ENCODE peak calls at places on chromosomes 4 and X, in four cellular contexts. K is right lobe of liver, B is tibial nerve, I is OCI-LY7. X is an unnamed sample. For H3K4me1, the result is how much of the 10 kb centered on the place peaks cover.

GRCh38 chr4:158189409-158189808 is 16.6 kb upstream of the GASK1B start:
- DNase-seq in I (no peak), K (no peak), B (no peak), X (no peak)

GRCh38 chr4:98838977-98839618 is 89.8 kb downstream of the EIF4E start:
- DNase-seq in K (no peak), I (no peak), B (no peak), X (no peak)

GRCh38 chrX:110373310-110373709 is 14.7 kb downstream of the RTL9 start:
- DNase-seq in B (no peak), K (no peak), I (no peak), X (no peak)

GRCh38 chr4:43525646-43526045 is 633.1 kb downstream of the GRXCR1 start:
- DNase-seq in B (no peak), I (no peak), K (no peak), X (no peak)

GRCh38 chr4:169604131-169604900 is 8.1 kb downstream of the NEK1 start:
- DNase-seq in K (no peak), B (no peak), I (no peak), X (no peak)

GRCh38 chrX:1167466-1167865 is 45.0 kb downstream of the CRLF2 start:
- DNase-seq in K (no peak), I (no peak), B (no peak), X (no peak)

GRCh38 chrX:10486373-10486772 is 134.0 kb downstream of the MID1 start:
- DNase-seq in I (no peak), B (peak), K (no peak), X (no peak)

GRCh38 chrX:136745215-136746173 is 35.2 kb downstream of the ARHGEF6 start:
- DNase-seq in B (no peak), K (no peak), I (no peak), X (no peak)

GRCh38 chr4:89373396-89373795 is 65.8 kb upstream of the GPRIN3 start:
- DNase-seq in B (no peak), K (no peak), I (no peak), X (no peak)

GRCh38 chr4:78292336-78292735 is 235.2 kb downstream of the FRAS1 start:
- DNase-seq in B (no peak), K (no peak), I (no peak), X (no peak)

GRCh38 chrX:105564536-105564935 is 257.8 kb upstream of the NRK start:
- DNase-seq in B (no peak), K (no peak), I (no peak), X (no peak)

GRCh38 chr4:116357758-116358157 is 727.6 kb downstream of the TRAM1L1 start:
- DNase-seq in I (peak), K (no peak), B (no peak), X (no peak)

GRCh38 chr4:80422727-80423404 is 87.3 kb downstream of the CFAP299 start:
- DNase-seq in I (no peak), K (no peak), B (no peak), X (no peak)

GRCh38 chrX:37594755-37595382 is 23.4 kb downstream of the LANCL3 start:
- DNase-seq in K (no peak), B (no peak), I (no peak), X (no peak)

GRCh38 chr4:102808009-102808408 is 19.3 kb downstream of the UBE2D3 start:
- DNase-seq in K (no peak), I (no peak), B (no peak), X (no peak)

GRCh38 chr4:27490315-27490714 is 629.7 kb downstream of the STIM2 start:
- DNase-seq in B (no peak), I (no peak), K (no peak), X (no peak)

GRCh38 chrX:117744958-117745357 is 371.7 kb downstream of the KLHL13 start:
- DNase-seq in I (no peak), B (no peak), K (no peak), X (no peak)

GRCh38 chr4:153488719-153489384 is 22.7 kb downstream of the TMEM131L start:
- DNase-seq in K (peak), B (no peak), I (no peak), X (no peak)

GRCh38 chr4:996994-997374 is 3.8 kb upstream of the SLC26A1 start:
- DNase-seq in I (no peak), K (no peak), B (no peak), X (no peak)

GRCh38 chr4:995311-996026 is 2.3 kb upstream of the SLC26A1 start:
- DNase-seq in I (no peak), K (no peak), B (no peak), X (no peak)

GRCh38 chr4:998096-998691 is 5.0 kb upstream of the SLC26A1 start:
- DNase-seq in B (no peak), K (no peak), I (no peak), X (no peak)

GRCh38 chr4:996030-996993 is 3.1 kb upstream of the SLC26A1 start:
- DNase-seq in K (peak), I (no peak), B (no peak), X (no peak)

DNA sequence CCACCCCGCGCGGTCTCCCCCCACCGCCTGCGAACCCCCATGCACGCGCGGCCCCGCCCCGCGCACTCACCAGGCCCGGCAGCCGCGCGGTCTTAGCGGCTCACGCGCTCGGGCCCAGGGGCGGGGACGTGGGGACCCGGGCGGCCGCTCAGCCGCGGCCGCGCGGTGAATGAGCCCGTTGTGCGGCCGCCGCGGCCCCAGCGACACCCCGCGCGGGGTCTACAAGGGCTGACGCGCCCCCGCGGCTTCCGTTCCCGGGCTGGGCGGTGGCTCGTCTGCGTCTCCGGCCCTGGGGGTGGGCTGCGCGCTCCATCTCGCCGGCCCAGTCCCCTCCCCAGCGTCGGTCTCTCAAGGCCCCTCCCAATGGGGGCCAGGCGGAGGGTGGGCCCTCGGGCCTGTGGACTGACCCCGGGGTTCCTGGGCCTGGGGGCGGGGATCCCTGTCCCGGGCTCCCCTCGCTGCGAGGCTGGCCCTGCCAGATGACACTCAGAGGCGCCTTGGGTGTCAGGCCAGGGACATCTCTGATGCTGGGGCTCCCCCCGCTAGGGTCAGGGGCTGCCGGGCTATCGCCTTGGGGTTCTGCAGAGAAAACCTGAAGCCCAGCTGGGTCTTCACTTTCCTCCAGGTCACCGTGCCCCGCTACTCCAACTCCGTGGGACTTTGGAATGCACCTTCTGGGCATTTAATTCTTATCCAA is 4.3 kb upstream of the SLC26A1 start:
- DNase-seq in K (no peak), B (no peak), I (no peak), X (no peak)
- H3K4me3 ChIP-seq in K (peak), B (peak), I (no peak), X (no peak)

DNA sequence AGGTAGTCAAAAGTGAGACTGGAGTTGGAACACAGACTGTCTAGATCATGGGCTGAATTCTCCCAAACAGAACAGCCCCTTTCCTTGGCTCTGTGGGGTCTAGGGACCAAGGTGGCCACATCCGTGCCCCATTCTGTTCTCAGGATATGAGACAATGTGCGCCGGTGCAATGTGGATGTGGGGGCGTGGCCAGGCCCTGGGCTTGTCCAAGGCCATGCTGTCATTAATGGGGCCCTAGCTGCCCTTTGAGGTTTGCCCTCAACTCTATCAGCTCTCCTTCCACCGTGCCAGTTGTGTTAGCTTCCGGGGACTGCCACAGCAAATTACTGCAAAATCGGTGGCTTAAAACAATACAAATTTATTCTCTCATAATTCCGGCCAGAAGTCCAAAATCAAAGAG is 312.6 kb downstream of the EVC2 start:
- DNase-seq in K (no peak), I (no peak), B (no peak), X (no peak)
- H3K4me1 ChIP-seq in K (under half), I (under half), B (under half), X (under half)

GRCh38 chrX:119790977-119791436 is 423 bp downstream of the RPL39 start:
- DNase-seq in B (peak), K (peak), I (peak), X (peak)

DNA sequence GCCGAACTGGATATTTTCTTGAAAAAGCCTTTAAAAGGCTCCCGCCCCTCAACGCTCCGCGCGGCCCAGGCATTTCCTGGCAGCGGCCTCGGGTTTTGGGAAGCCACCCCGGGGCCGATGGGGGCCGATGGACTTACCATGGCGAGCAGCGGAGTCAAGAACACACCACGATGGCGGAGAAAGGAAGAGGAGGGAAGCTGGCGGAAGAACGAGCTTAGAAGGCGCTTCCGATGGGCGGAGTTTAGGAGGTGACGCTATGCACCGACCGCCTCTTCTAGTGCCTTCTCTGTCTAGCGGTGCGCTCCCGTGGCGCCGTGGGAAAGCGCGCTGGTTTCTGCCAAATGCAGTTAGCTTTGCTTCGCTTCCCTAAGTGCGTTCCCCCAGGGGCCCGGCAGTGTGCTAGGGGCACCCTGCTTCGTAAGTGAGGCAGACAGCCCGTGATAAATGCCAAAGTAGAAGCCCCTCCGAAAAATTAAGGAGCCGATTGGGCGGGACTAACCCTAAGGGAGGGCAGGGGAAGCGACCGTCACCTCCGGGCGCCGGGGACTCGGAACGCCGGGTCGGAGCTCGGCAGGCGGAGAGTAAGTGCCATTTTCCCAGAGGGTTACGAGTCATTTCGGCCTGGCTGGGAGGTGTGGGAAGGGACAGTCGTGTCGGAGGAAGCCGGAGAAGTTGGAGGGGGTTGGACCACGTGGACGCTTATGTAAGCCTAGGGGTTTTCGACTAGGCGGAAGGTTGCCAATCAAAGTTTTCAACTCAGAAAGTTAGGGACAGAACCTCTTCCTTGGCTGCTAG is at the start of gene RPL39:
- DNase-seq in I (peak), B (peak), K (peak), X (peak)
- TF ChIP-seq CTCF in I (no peak), B (no peak), K (no peak), X (no peak)

DNA sequence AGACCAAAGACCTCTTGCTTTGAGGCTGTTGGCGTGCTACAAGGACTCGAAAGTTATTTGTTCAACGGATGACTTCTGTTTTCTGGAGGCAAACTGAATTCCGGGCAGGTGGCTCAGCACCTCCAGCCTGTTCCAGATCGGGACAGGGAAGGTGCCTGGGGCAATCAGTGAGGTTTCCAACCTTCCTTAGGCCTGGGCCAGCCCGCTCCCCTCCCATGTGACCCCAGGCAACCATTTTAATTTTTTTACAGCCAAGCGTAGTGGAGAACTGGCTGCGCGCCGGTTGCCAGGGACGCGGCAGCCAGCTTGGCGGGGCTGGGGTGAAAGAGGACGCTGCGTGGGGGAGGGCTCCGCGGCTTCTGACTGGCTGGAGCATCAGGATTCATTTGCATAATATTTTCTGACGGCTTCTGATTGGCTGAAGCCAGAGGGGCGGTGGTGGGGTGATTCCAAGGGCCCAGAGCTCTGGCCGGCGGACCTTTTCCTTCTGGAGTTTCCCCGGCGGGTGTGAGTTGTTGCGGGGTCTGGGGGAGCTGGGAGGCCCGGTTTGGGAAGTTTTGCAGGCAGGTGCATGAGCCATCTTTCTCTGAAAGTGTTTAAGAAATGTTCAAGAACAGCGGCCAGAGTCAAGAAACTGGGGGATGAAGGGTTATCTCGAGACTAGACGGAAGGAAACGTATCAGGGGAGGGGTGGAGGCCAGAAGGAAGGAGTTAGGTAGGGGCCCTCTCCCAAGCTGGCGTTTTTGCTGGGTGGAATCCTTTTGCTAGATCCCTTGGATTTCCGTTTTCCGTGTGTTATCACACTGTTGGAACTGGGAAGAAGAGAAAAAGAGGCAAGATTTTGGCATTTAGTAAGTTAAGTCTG is at the start of gene MID1IP1:
- DNase-seq in B (peak), I (peak), K (peak), X (peak)
- H3K4me3 ChIP-seq in B (peak), I (peak), K (peak), X (peak)

DNA sequence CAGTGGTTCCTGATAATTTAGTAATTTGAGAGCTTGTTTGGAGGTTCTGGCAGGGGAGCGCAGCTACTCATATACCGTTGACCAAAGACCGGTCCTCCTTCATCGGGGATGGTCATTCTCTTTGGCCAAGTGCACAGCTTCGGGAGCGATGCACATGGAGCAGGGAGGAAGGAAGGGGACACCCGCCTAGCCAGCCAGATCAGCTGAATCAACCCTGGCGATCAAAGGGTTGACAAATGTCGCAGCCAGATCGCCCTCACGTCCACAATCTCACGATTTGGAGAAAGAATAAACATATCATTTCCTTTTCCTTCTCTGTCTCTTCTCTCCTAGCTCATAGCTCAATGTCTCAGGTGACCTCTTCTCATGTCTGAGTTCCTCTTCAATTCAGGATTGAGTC is 11.1 kb downstream of the NDNF start:
- DNase-seq in I (no peak), B (no peak), K (no peak), X (no peak)
- H3K4me1 ChIP-seq in I (under half), B (under half), K (under half), X (under half)

DNA sequence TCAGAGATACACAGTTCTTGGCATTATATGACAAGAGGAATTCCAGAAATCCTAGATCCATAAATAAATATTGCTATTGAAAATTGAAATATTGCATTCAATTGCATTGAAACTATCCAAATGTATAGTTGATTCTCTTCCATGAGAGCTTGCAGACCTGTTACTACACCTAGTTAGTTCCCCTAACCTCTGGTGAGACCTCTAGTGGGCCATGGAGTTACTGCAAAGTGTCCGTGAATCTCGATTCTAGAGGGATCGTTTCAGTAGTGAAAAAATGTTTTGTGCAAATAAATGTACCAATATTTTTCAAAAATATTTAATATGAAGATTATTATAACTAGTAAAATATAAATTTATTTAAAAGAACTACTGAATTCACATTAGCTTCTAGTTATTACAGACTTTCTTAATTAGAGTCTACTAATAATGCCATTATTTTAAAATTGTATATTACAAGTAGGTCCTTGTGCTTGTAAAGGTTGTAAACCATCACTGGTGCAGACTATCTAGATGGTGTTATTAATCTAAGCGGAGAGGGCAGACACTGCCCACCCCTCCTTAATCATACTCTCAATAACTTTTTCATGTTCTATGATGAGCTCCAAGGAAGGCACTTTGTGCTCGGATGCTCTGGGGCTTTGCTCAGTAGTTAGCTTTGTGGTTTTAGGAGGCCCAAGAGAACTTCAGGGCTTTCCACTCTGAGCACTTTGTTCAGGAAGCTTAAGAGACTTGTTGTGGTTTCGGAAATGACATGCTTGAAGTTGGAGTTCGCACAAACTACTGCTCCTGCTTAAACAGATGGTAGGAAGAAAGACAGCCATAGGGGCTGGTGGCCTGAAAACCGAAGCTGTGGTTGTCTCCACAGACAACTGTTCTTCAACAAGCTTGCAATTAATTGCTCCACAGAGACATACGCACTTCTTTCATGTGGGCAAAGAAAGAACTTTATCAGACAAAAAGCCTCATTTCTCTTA is 42.8 kb downstream of the IL21 start:
- DNase-seq in I (peak), K (no peak), B (peak), X (peak)
- TF ChIP-seq CTCF in I (peak), K (peak), B (peak), X (peak)

GRCh38 chr4:1792832-1793495 is at the start of gene FGFR3:
- DNase-seq in I (no peak), B (no peak), K (peak), X (peak)
- H3K4me3 ChIP-seq in I (no peak), B (peak), K (peak), X (peak)